ENCODE peak calls at places on chromosomes 5 and 9, in four cellular contexts. One of them, this sample, is unnamed.

GRCh38 chr9:126375386-126375785 is 48.8 kb downstream of the MVB12B start:
- DNase-seq in D341Med: no peak
- DNase-seq in GM23248: peak
- DNase-seq in OCI-LY7: no peak
- DNase-seq in this sample: peak

GRCh38 chr9:105447386-105447813 is 434 bp upstream of the FSD1L start:
- DNase-seq in GM23248: peak
- DNase-seq in OCI-LY7: peak
- DNase-seq in D341Med: no peak
- DNase-seq in this sample: no peak

GRCh38 chr5:148011407-148012124 is 52.2 kb upstream of the SPINK5 start:
- DNase-seq in OCI-LY7: no peak
- DNase-seq in D341Med: no peak
- DNase-seq in GM23248: peak
- DNase-seq in this sample: peak

GRCh38 chr9:78898239-78898638 is 601.3 kb downstream of the PSAT1 start:
- DNase-seq in OCI-LY7: no peak
- DNase-seq in GM23248: peak
- DNase-seq in D341Med: no peak
- DNase-seq in this sample: peak

GRCh38 chr9:74942801-74943200 is 9.9 kb downstream of the C9orf40 start:
- DNase-seq in GM23248: no peak
- DNase-seq in OCI-LY7: no peak
- DNase-seq in D341Med: no peak
- DNase-seq in this sample: peak

GRCh38 chr5:113089653-113090335 is 113.2 kb downstream of the DCP2 start:
- DNase-seq in GM23248: peak
- DNase-seq in D341Med: no peak
- DNase-seq in OCI-LY7: no peak
- DNase-seq in this sample: no peak

GRCh38 chr5:140998921-140999410 is 32.7 kb downstream of the PCDHAC2 start:
- DNase-seq in GM23248: no peak
- DNase-seq in OCI-LY7: no peak
- DNase-seq in D341Med: no peak
- DNase-seq in this sample: no peak

GRCh38 chr9:37692622-37693221 is 42.0 kb downstream of the FRMPD1 start:
- DNase-seq in D341Med: peak
- DNase-seq in GM23248: no peak
- DNase-seq in OCI-LY7: no peak
- DNase-seq in this sample: no peak

GRCh38 chr5:194603-195209 is 3.4 kb downstream of the LRRC14B start:
- DNase-seq in D341Med: no peak
- DNase-seq in OCI-LY7: no peak
- DNase-seq in GM23248: no peak
- DNase-seq in this sample: no peak

GRCh38 chr5:123611407-123611709 is 99.4 kb downstream of the CSNK1G3 start:
- DNase-seq in OCI-LY7: no peak
- DNase-seq in D341Med: no peak
- DNase-seq in GM23248: no peak
- DNase-seq in this sample: no peak

GRCh38 chr5:123035320-123035949 is 1.1 kb downstream of the PPIC start:
- DNase-seq in OCI-LY7: no peak
- DNase-seq in D341Med: no peak
- DNase-seq in GM23248: peak
- DNase-seq in this sample: peak

GRCh38 chr5:72283358-72283757 is 36.7 kb downstream of the MRPS27 start:
- DNase-seq in D341Med: no peak
- DNase-seq in OCI-LY7: no peak
- DNase-seq in GM23248: no peak
- DNase-seq in this sample: no peak

GRCh38 chr5:150703767-150704166 is 2.9 kb upstream of the RBM22 start:
- DNase-seq in OCI-LY7: no peak
- DNase-seq in GM23248: peak
- DNase-seq in D341Med: no peak
- DNase-seq in this sample: no peak

GRCh38 chr9:33263936-33264472 is 504 bp downstream of the BAG1 start:
- DNase-seq in OCI-LY7: peak
- DNase-seq in D341Med: peak
- DNase-seq in GM23248: peak
- DNase-seq in this sample: peak

GRCh38 chr5:175700991-175701390 is 43.1 kb downstream of the HRH2 start:
- DNase-seq in D341Med: no peak
- DNase-seq in GM23248: no peak
- DNase-seq in OCI-LY7: peak
- DNase-seq in this sample: no peak

GRCh38 chr9:121785673-121786542 is 134.5 kb downstream of the DAB2IP start:
- DNase-seq in D341Med: no peak
- DNase-seq in GM23248: no peak
- DNase-seq in OCI-LY7: no peak
- DNase-seq in this sample: no peak

GRCh38 chr9:6910032-6910431 is 152.3 kb downstream of the KDM4C start:
- DNase-seq in OCI-LY7: peak
- DNase-seq in GM23248: peak
- DNase-seq in D341Med: no peak
- DNase-seq in this sample: peak

GRCh38 chr9:113581865-113582697 is 118.6 kb downstream of the RGS3 start:
- DNase-seq in OCI-LY7: peak
- DNase-seq in D341Med: no peak
- DNase-seq in GM23248: peak
- DNase-seq in this sample: peak

GRCh38 chr5:137613554-137614265 is 114.6 kb upstream of the SPOCK1 start:
- DNase-seq in D341Med: no peak
- DNase-seq in GM23248: peak
- DNase-seq in OCI-LY7: no peak
- DNase-seq in this sample: peak

GRCh38 chr5:79793304-79793703 is 103.7 kb downstream of the CMYA5 start:
- DNase-seq in GM23248: no peak
- DNase-seq in D341Med: no peak
- DNase-seq in OCI-LY7: no peak
- DNase-seq in this sample: no peak

GRCh38 chr5:148499461-148499860 is 115.7 kb downstream of the FBXO38 start:
- DNase-seq in OCI-LY7: no peak
- DNase-seq in D341Med: no peak
- DNase-seq in GM23248: no peak
- DNase-seq in this sample: peak

GRCh38 chr5:116097301-116097700 is 12.5 kb downstream of the COMMD10 start:
- DNase-seq in GM23248: no peak
- DNase-seq in OCI-LY7: no peak
- DNase-seq in D341Med: no peak
- DNase-seq in this sample: peak

GRCh38 chr5:133376986-133377385 is 235.4 kb downstream of the FSTL4 start:
- DNase-seq in GM23248: peak
- DNase-seq in OCI-LY7: no peak
- DNase-seq in D341Med: no peak
- DNase-seq in this sample: no peak

GRCh38 chr5:138632900-138633489 is 57.8 kb upstream of the HSPA9 start:
- DNase-seq in GM23248: peak
- DNase-seq in OCI-LY7: peak
- DNase-seq in D341Med: peak
- DNase-seq in this sample: peak

GRCh38 chr5:139415221-139415861 is 11.5 kb upstream of the SPATA24 start:
- DNase-seq in OCI-LY7: no peak
- DNase-seq in D341Med: no peak
- DNase-seq in GM23248: no peak
- DNase-seq in this sample: no peak

GRCh38 chr9:22158983-22159382 is 149.9 kb upstream of the CDKN2B start:
- DNase-seq in GM23248: peak
- DNase-seq in OCI-LY7: no peak
- DNase-seq in D341Med: no peak
- DNase-seq in this sample: peak

GRCh38 chr5:68367717-68368116 is 152.2 kb downstream of the PIK3R1 start:
- DNase-seq in GM23248: no peak
- DNase-seq in D341Med: no peak
- DNase-seq in OCI-LY7: no peak
- DNase-seq in this sample: no peak

GRCh38 chr9:91905958-91906585 is 44.0 kb downstream of the ROR2 start:
- DNase-seq in OCI-LY7: peak
- DNase-seq in GM23248: no peak
- DNase-seq in D341Med: no peak
- DNase-seq in this sample: no peak

GRCh38 chr5:136066705-136067271 is 38.0 kb downstream of the TGFBI start:
- DNase-seq in GM23248: peak
- DNase-seq in D341Med: no peak
- DNase-seq in OCI-LY7: peak
- DNase-seq in this sample: peak

GRCh38 chr5:126348855-126349635 is 74.2 kb upstream of the GRAMD2B start:
- DNase-seq in OCI-LY7: no peak
- DNase-seq in D341Med: no peak
- DNase-seq in GM23248: no peak
- DNase-seq in this sample: no peak

GRCh38 chr5:177545487-177546261 is 8.7 kb downstream of the FAM193B start:
- DNase-seq in D341Med: no peak
- DNase-seq in OCI-LY7: no peak
- DNase-seq in GM23248: peak
- DNase-seq in this sample: peak

GRCh38 chr5:15702102-15702501 is 202.1 kb downstream of the FBXL7 start:
- DNase-seq in GM23248: peak
- DNase-seq in D341Med: no peak
- DNase-seq in OCI-LY7: no peak
- DNase-seq in this sample: peak

GRCh38 chr5:14359069-14360043 is 216.2 kb downstream of the TRIO start:
- DNase-seq in D341Med: no peak
- DNase-seq in OCI-LY7: no peak
- DNase-seq in GM23248: no peak
- DNase-seq in this sample: no peak